ENCODE peak calls at places on chromosomes 4 and X, in nine cellular contexts. One of them, this sample, is unnamed.

GRCh38 chr4:184475096-184475461 is 729 bp upstream of the IRF2 start:
- ATAC-seq in effector memory CD8-positive, alpha-beta T cell: peak
- ATAC-seq in activated CD4-positive, alpha-beta T cell treated with anti-CD3 and anti-CD28 coated beads for 36 hours: peak
- ATAC-seq in activated naive CD4-positive, alpha-beta T cell treated with anti-CD3 and anti-CD28 coated beads, Interleukin-2, amount 50 U/mL, for 72 hours: peak
- ATAC-seq in Right ventricle myocardium superior: peak
- ATAC-seq in stimulated activated naive CD8-positive, alpha-beta T cell treated with anti-CD3 and anti-CD28 coated beads, Interleukin-15, amount 100 ng/mL, for 72 hours: peak
- ATAC-seq in RWPE2: peak
- ATAC-seq in K562: peak
- ATAC-seq in heart left ventricle: peak
- ATAC-seq in this sample: peak

GRCh38 chrX:110444996-110445395 is 86.3 kb downstream of the RTL9 start:
- ATAC-seq in stimulated activated naive CD8-positive, alpha-beta T cell treated with anti-CD3 and anti-CD28 coated beads, Interleukin-15, amount 100 ng/mL, for 72 hours: no peak
- ATAC-seq in Right ventricle myocardium superior: no peak
- ATAC-seq in activated naive CD4-positive, alpha-beta T cell treated with anti-CD3 and anti-CD28 coated beads, Interleukin-2, amount 50 U/mL, for 72 hours: no peak
- ATAC-seq in effector memory CD8-positive, alpha-beta T cell: no peak
- ATAC-seq in K562: peak
- ATAC-seq in heart left ventricle: no peak
- ATAC-seq in RWPE2: peak
- ATAC-seq in activated CD4-positive, alpha-beta T cell treated with anti-CD3 and anti-CD28 coated beads for 36 hours: no peak
- ATAC-seq in this sample: no peak

GRCh38 chrX:149491812-149492211 is 13.3 kb downstream of the IDS start:
- ATAC-seq in stimulated activated naive CD8-positive, alpha-beta T cell treated with anti-CD3 and anti-CD28 coated beads, Interleukin-15, amount 100 ng/mL, for 72 hours: no peak
- ATAC-seq in K562: no peak
- ATAC-seq in effector memory CD8-positive, alpha-beta T cell: no peak
- ATAC-seq in activated CD4-positive, alpha-beta T cell treated with anti-CD3 and anti-CD28 coated beads for 36 hours: no peak
- ATAC-seq in heart left ventricle: no peak
- ATAC-seq in RWPE2: no peak
- ATAC-seq in activated naive CD4-positive, alpha-beta T cell treated with anti-CD3 and anti-CD28 coated beads, Interleukin-2, amount 50 U/mL, for 72 hours: no peak
- ATAC-seq in Right ventricle myocardium superior: no peak
- ATAC-seq in this sample: no peak

GRCh38 chr4:110020139-110020538 is 107.5 kb downstream of the EGF start:
- ATAC-seq in effector memory CD8-positive, alpha-beta T cell: no peak
- ATAC-seq in K562: no peak
- ATAC-seq in RWPE2: no peak
- ATAC-seq in activated naive CD4-positive, alpha-beta T cell treated with anti-CD3 and anti-CD28 coated beads, Interleukin-2, amount 50 U/mL, for 72 hours: no peak
- ATAC-seq in stimulated activated naive CD8-positive, alpha-beta T cell treated with anti-CD3 and anti-CD28 coated beads, Interleukin-15, amount 100 ng/mL, for 72 hours: no peak
- ATAC-seq in Right ventricle myocardium superior: no peak
- ATAC-seq in activated CD4-positive, alpha-beta T cell treated with anti-CD3 and anti-CD28 coated beads for 36 hours: no peak
- ATAC-seq in heart left ventricle: no peak
- ATAC-seq in this sample: no peak

GRCh38 chrX:23390979-23391378 is 56.3 kb downstream of the PTCHD1 start:
- ATAC-seq in heart left ventricle: no peak
- ATAC-seq in Right ventricle myocardium superior: no peak
- ATAC-seq in activated naive CD4-positive, alpha-beta T cell treated with anti-CD3 and anti-CD28 coated beads, Interleukin-2, amount 50 U/mL, for 72 hours: no peak
- ATAC-seq in activated CD4-positive, alpha-beta T cell treated with anti-CD3 and anti-CD28 coated beads for 36 hours: no peak
- ATAC-seq in RWPE2: no peak
- ATAC-seq in effector memory CD8-positive, alpha-beta T cell: no peak
- ATAC-seq in stimulated activated naive CD8-positive, alpha-beta T cell treated with anti-CD3 and anti-CD28 coated beads, Interleukin-15, amount 100 ng/mL, for 72 hours: no peak
- ATAC-seq in K562: no peak
- ATAC-seq in this sample: no peak

GRCh38 chr4:78956979-78957378 is 17.7 kb upstream of the PAQR3 start:
- ATAC-seq in Right ventricle myocardium superior: no peak
- ATAC-seq in heart left ventricle: no peak
- ATAC-seq in RWPE2: no peak
- ATAC-seq in activated CD4-positive, alpha-beta T cell treated with anti-CD3 and anti-CD28 coated beads for 36 hours: no peak
- ATAC-seq in activated naive CD4-positive, alpha-beta T cell treated with anti-CD3 and anti-CD28 coated beads, Interleukin-2, amount 50 U/mL, for 72 hours: no peak
- ATAC-seq in effector memory CD8-positive, alpha-beta T cell: no peak
- ATAC-seq in stimulated activated naive CD8-positive, alpha-beta T cell treated with anti-CD3 and anti-CD28 coated beads, Interleukin-15, amount 100 ng/mL, for 72 hours: no peak
- ATAC-seq in K562: peak
- ATAC-seq in this sample: no peak

GRCh38 chr4:155392486-155393184 is 15.9 kb upstream of the MAP9 start:
- ATAC-seq in effector memory CD8-positive, alpha-beta T cell: no peak
- ATAC-seq in RWPE2: peak
- ATAC-seq in heart left ventricle: no peak
- ATAC-seq in Right ventricle myocardium superior: no peak
- ATAC-seq in activated naive CD4-positive, alpha-beta T cell treated with anti-CD3 and anti-CD28 coated beads, Interleukin-2, amount 50 U/mL, for 72 hours: no peak
- ATAC-seq in K562: no peak
- ATAC-seq in stimulated activated naive CD8-positive, alpha-beta T cell treated with anti-CD3 and anti-CD28 coated beads, Interleukin-15, amount 100 ng/mL, for 72 hours: no peak
- ATAC-seq in activated CD4-positive, alpha-beta T cell treated with anti-CD3 and anti-CD28 coated beads for 36 hours: no peak
- ATAC-seq in this sample: no peak

GRCh38 chr4:72319596-72319995 is 249.4 kb downstream of the ADAMTS3 start:
- ATAC-seq in K562: no peak
- ATAC-seq in heart left ventricle: no peak
- ATAC-seq in RWPE2: peak
- ATAC-seq in activated CD4-positive, alpha-beta T cell treated with anti-CD3 and anti-CD28 coated beads for 36 hours: peak
- ATAC-seq in effector memory CD8-positive, alpha-beta T cell: peak
- ATAC-seq in stimulated activated naive CD8-positive, alpha-beta T cell treated with anti-CD3 and anti-CD28 coated beads, Interleukin-15, amount 100 ng/mL, for 72 hours: peak
- ATAC-seq in Right ventricle myocardium superior: no peak
- ATAC-seq in activated naive CD4-positive, alpha-beta T cell treated with anti-CD3 and anti-CD28 coated beads, Interleukin-2, amount 50 U/mL, for 72 hours: peak
- ATAC-seq in this sample: peak

GRCh38 chrX:108332281-108332680 is 105.9 kb downstream of the COL4A6 start:
- ATAC-seq in heart left ventricle: no peak
- ATAC-seq in K562: no peak
- ATAC-seq in activated CD4-positive, alpha-beta T cell treated with anti-CD3 and anti-CD28 coated beads for 36 hours: no peak
- ATAC-seq in RWPE2: no peak
- ATAC-seq in effector memory CD8-positive, alpha-beta T cell: no peak
- ATAC-seq in stimulated activated naive CD8-positive, alpha-beta T cell treated with anti-CD3 and anti-CD28 coated beads, Interleukin-15, amount 100 ng/mL, for 72 hours: no peak
- ATAC-seq in Right ventricle myocardium superior: no peak
- ATAC-seq in activated naive CD4-positive, alpha-beta T cell treated with anti-CD3 and anti-CD28 coated beads, Interleukin-2, amount 50 U/mL, for 72 hours: no peak
- ATAC-seq in this sample: no peak

GRCh38 chrX:132858018-132858417 is 100.4 kb downstream of the HS6ST2 start:
- ATAC-seq in K562: no peak
- ATAC-seq in activated naive CD4-positive, alpha-beta T cell treated with anti-CD3 and anti-CD28 coated beads, Interleukin-2, amount 50 U/mL, for 72 hours: no peak
- ATAC-seq in heart left ventricle: no peak
- ATAC-seq in RWPE2: peak
- ATAC-seq in effector memory CD8-positive, alpha-beta T cell: peak
- ATAC-seq in activated CD4-positive, alpha-beta T cell treated with anti-CD3 and anti-CD28 coated beads for 36 hours: no peak
- ATAC-seq in Right ventricle myocardium superior: no peak
- ATAC-seq in stimulated activated naive CD8-positive, alpha-beta T cell treated with anti-CD3 and anti-CD28 coated beads, Interleukin-15, amount 100 ng/mL, for 72 hours: no peak
- ATAC-seq in this sample: peak